ENCODE peak calls at places on chromosome 9, in eight cellular contexts. One of them, this sample, is unnamed.

GRCh38 chr9:2808105-2808504 is 35.8 kb downstream of the PUM3 start:
- DNase-seq in neural progenitor cell: no peak
- DNase-seq in K562: no peak
- DNase-seq in transverse colon: no peak
- DNase-seq in body of pancreas: no peak
- DNase-seq in CD8-positive, alpha-beta T cell: no peak
- DNase-seq in lung: no peak
- DNase-seq in ovary: no peak
- DNase-seq in this sample: no peak

GRCh38 chr9:91750343-91750742 is 199.7 kb downstream of the ROR2 start:
- DNase-seq in neural progenitor cell: no peak
- DNase-seq in K562: no peak
- DNase-seq in transverse colon: no peak
- DNase-seq in body of pancreas: no peak
- DNase-seq in CD8-positive, alpha-beta T cell: no peak
- DNase-seq in lung: no peak
- DNase-seq in ovary: no peak
- DNase-seq in this sample: no peak

GRCh38 chr9:126671381-126671831 is 57.7 kb downstream of the LMX1B start:
- DNase-seq in neural progenitor cell: peak
- DNase-seq in K562: no peak
- DNase-seq in transverse colon: no peak
- DNase-seq in body of pancreas: no peak
- DNase-seq in CD8-positive, alpha-beta T cell: no peak
- DNase-seq in lung: no peak
- DNase-seq in ovary: no peak
- DNase-seq in this sample: no peak

GRCh38 chr9:88037285-88037845 is 63.0 kb upstream of the CDK20 start:
- DNase-seq in neural progenitor cell: peak
- DNase-seq in K562: no peak
- DNase-seq in transverse colon: no peak
- DNase-seq in body of pancreas: no peak
- DNase-seq in CD8-positive, alpha-beta T cell: no peak
- DNase-seq in lung: no peak
- DNase-seq in ovary: no peak
- DNase-seq in this sample: no peak

GRCh38 chr9:14441976-14442651 is 128.2 kb upstream of the NFIB start:
- DNase-seq in neural progenitor cell: peak
- DNase-seq in K562: peak
- DNase-seq in transverse colon: no peak
- DNase-seq in body of pancreas: no peak
- DNase-seq in CD8-positive, alpha-beta T cell: no peak
- DNase-seq in lung: no peak
- DNase-seq in ovary: no peak
- DNase-seq in this sample: no peak

GRCh38 chr9:134253596-134254205 is 72.6 kb upstream of the RXRA start:
- DNase-seq in neural progenitor cell: no peak
- DNase-seq in K562: no peak
- DNase-seq in transverse colon: no peak
- DNase-seq in body of pancreas: no peak
- DNase-seq in CD8-positive, alpha-beta T cell: no peak
- DNase-seq in lung: no peak
- DNase-seq in ovary: no peak
- DNase-seq in this sample: no peak

GRCh38 chr9:504921-505821 is 290.5 kb downstream of the DOCK8 start:
- DNase-seq in neural progenitor cell: peak
- DNase-seq in K562: no peak
- DNase-seq in transverse colon: peak
- DNase-seq in body of pancreas: peak
- DNase-seq in CD8-positive, alpha-beta T cell: peak
- DNase-seq in lung: no peak
- DNase-seq in ovary: peak
- DNase-seq in this sample: no peak

GRCh38 chr9:136443687-136444086 is 4.0 kb upstream of the INPP5E start:
- DNase-seq in neural progenitor cell: no peak
- DNase-seq in K562: no peak
- DNase-seq in transverse colon: no peak
- DNase-seq in body of pancreas: no peak
- DNase-seq in CD8-positive, alpha-beta T cell: no peak
- DNase-seq in lung: no peak
- DNase-seq in ovary: no peak
- DNase-seq in this sample: no peak

GRCh38 chr9:18985996-18986395 is 47.0 kb downstream of the SAXO1 start:
- DNase-seq in neural progenitor cell: no peak
- DNase-seq in K562: no peak
- DNase-seq in transverse colon: no peak
- DNase-seq in body of pancreas: no peak
- DNase-seq in CD8-positive, alpha-beta T cell: no peak
- DNase-seq in lung: no peak
- DNase-seq in ovary: no peak
- DNase-seq in this sample: no peak

GRCh38 chr9:87147803-87148202 is 200.5 kb upstream of the GAS1 start:
- DNase-seq in neural progenitor cell: no peak
- DNase-seq in K562: no peak
- DNase-seq in transverse colon: no peak
- DNase-seq in body of pancreas: no peak
- DNase-seq in CD8-positive, alpha-beta T cell: no peak
- DNase-seq in lung: no peak
- DNase-seq in ovary: no peak
- DNase-seq in this sample: no peak

GRCh38 chr9:133998915-133999580 is 6.9 kb upstream of the VAV2 start:
- DNase-seq in neural progenitor cell: no peak
- DNase-seq in K562: no peak
- DNase-seq in transverse colon: no peak
- DNase-seq in body of pancreas: no peak
- DNase-seq in CD8-positive, alpha-beta T cell: no peak
- DNase-seq in lung: no peak
- DNase-seq in ovary: no peak
- DNase-seq in this sample: no peak

GRCh38 chr9:121842612-121842978 is 191.2 kb downstream of the DAB2IP start:
- DNase-seq in neural progenitor cell: no peak
- DNase-seq in K562: no peak
- DNase-seq in transverse colon: no peak
- DNase-seq in body of pancreas: no peak
- DNase-seq in CD8-positive, alpha-beta T cell: no peak
- DNase-seq in lung: no peak
- DNase-seq in ovary: no peak
- DNase-seq in this sample: no peak

GRCh38 chr9:93138171-93138764 is 4.2 kb upstream of the NINJ1 start:
- DNase-seq in neural progenitor cell: no peak
- DNase-seq in K562: no peak
- DNase-seq in transverse colon: no peak
- DNase-seq in body of pancreas: no peak
- DNase-seq in CD8-positive, alpha-beta T cell: no peak
- DNase-seq in lung: no peak
- DNase-seq in ovary: no peak
- DNase-seq in this sample: no peak

GRCh38 chr9:101791938-101792337 is 53.5 kb upstream of the GRIN3A start:
- DNase-seq in neural progenitor cell: peak
- DNase-seq in K562: peak
- DNase-seq in transverse colon: peak
- DNase-seq in body of pancreas: peak
- DNase-seq in CD8-positive, alpha-beta T cell: no peak
- DNase-seq in lung: no peak
- DNase-seq in ovary: no peak
- DNase-seq in this sample: no peak

GRCh38 chr9:116156621-116157314 is 3.2 kb downstream of the PAPPA start:
- DNase-seq in neural progenitor cell: peak
- DNase-seq in K562: peak
- DNase-seq in transverse colon: peak
- DNase-seq in body of pancreas: peak
- DNase-seq in CD8-positive, alpha-beta T cell: no peak
- DNase-seq in lung: peak
- DNase-seq in ovary: peak
- DNase-seq in this sample: peak

GRCh38 chr9:117034862-117035261 is 347.8 kb downstream of the TRIM32 start:
- DNase-seq in neural progenitor cell: peak
- DNase-seq in K562: no peak
- DNase-seq in transverse colon: no peak
- DNase-seq in body of pancreas: no peak
- DNase-seq in CD8-positive, alpha-beta T cell: no peak
- DNase-seq in lung: no peak
- DNase-seq in ovary: no peak
- DNase-seq in this sample: no peak

GRCh38 chr9:4144869-4145268 is 155.0 kb downstream of the GLIS3 start:
- DNase-seq in neural progenitor cell: no peak
- DNase-seq in K562: no peak
- DNase-seq in transverse colon: no peak
- DNase-seq in body of pancreas: no peak
- DNase-seq in CD8-positive, alpha-beta T cell: no peak
- DNase-seq in lung: no peak
- DNase-seq in ovary: no peak
- DNase-seq in this sample: no peak

GRCh38 chr9:37119360-37119759 is 1.0 kb upstream of the ZCCHC7 start:
- DNase-seq in neural progenitor cell: no peak
- DNase-seq in K562: peak
- DNase-seq in transverse colon: no peak
- DNase-seq in body of pancreas: no peak
- DNase-seq in CD8-positive, alpha-beta T cell: no peak
- DNase-seq in lung: no peak
- DNase-seq in ovary: no peak
- DNase-seq in this sample: no peak
- H3K4me3 ChIP-seq in neural progenitor cell: no peak
- H3K4me3 ChIP-seq in K562: peak
- H3K4me3 ChIP-seq in transverse colon: no peak
- H3K4me3 ChIP-seq in body of pancreas: no peak
- H3K4me3 ChIP-seq in CD8-positive, alpha-beta T cell: no peak
- H3K4me3 ChIP-seq in lung: no peak
- H3K4me3 ChIP-seq in ovary: no peak
- H3K4me3 ChIP-seq in this sample: peak

GRCh38 chr9:95738438-95738837 is 137.1 kb upstream of the ERCC6L2 start:
- DNase-seq in neural progenitor cell: no peak
- DNase-seq in K562: no peak
- DNase-seq in transverse colon: no peak
- DNase-seq in body of pancreas: no peak
- DNase-seq in CD8-positive, alpha-beta T cell: no peak
- DNase-seq in lung: no peak
- DNase-seq in ovary: no peak
- DNase-seq in this sample: no peak

GRCh38 chr9:95736891-95737522 is 138.5 kb upstream of the ERCC6L2 start:
- DNase-seq in neural progenitor cell: no peak
- DNase-seq in K562: no peak
- DNase-seq in transverse colon: no peak
- DNase-seq in body of pancreas: no peak
- DNase-seq in CD8-positive, alpha-beta T cell: no peak
- DNase-seq in lung: no peak
- DNase-seq in ovary: no peak
- DNase-seq in this sample: no peak

GRCh38 chr9:95733687-95734659 is 141.5 kb upstream of the ERCC6L2 start:
- DNase-seq in neural progenitor cell: no peak
- DNase-seq in K562: no peak
- DNase-seq in transverse colon: no peak
- DNase-seq in body of pancreas: no peak
- DNase-seq in CD8-positive, alpha-beta T cell: no peak
- DNase-seq in lung: no peak
- DNase-seq in ovary: no peak
- DNase-seq in this sample: no peak

GRCh38 chr9:95735701-95736100 is 139.8 kb upstream of the ERCC6L2 start:
- DNase-seq in neural progenitor cell: no peak
- DNase-seq in K562: no peak
- DNase-seq in transverse colon: no peak
- DNase-seq in body of pancreas: no peak
- DNase-seq in CD8-positive, alpha-beta T cell: no peak
- DNase-seq in lung: no peak
- DNase-seq in ovary: no peak
- DNase-seq in this sample: no peak

DNA sequence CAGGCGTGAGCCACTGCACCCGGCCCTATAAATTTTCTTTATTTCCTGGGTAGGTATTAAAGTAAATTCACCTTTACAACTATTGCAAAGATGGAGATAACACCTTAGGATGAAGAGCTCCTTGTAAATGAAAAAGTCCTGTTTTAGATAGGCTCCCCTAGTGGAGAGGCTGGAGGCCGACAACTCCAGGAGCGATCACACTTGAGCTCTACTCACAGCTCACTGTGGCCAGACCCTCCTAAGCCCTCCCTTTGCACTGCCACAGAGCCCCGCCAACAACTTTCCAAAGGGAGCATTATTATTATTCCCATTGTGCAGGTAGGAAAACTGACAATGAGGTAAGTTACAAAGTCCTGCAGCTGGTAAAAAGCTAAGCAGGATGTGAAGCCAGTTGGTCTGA is 139.1 kb upstream of the ERCC6L2 start:
- DNase-seq in neural progenitor cell: peak
- DNase-seq in K562: peak
- DNase-seq in transverse colon: no peak
- DNase-seq in body of pancreas: no peak
- DNase-seq in CD8-positive, alpha-beta T cell: no peak
- DNase-seq in lung: no peak
- DNase-seq in ovary: no peak
- DNase-seq in this sample: no peak
- TF ChIP-seq CTCF in neural progenitor cell: peak
- TF ChIP-seq CTCF in K562: peak
- TF ChIP-seq CTCF in transverse colon: peak
- TF ChIP-seq CTCF in body of pancreas: no peak
- TF ChIP-seq CTCF in CD8-positive, alpha-beta T cell: no peak
- TF ChIP-seq CTCF in lung: no peak
- TF ChIP-seq CTCF in ovary: no peak
- TF ChIP-seq CTCF in this sample: no peak

DNA sequence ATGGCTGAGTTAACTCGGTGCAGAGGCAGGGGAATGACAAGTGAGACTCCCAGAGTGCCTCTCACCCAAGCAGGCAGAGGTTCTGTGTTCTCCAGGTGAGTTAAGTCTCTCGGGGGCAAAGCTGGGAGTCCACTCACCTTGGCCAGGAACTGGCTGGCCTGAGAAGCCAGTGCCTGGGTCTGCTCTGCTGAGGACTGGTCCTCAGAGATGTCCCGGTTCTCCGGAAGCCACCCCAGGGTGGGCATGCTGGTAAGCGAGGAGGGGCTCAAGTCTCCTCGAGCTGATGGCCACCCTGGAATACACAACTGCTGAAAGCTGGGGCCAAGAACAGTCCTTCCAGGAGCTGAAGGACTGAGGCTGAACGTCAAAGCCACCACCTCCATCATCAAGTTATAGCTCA is 20.4 kb downstream of the AKNA start:
- DNase-seq in neural progenitor cell: no peak
- DNase-seq in K562: no peak
- DNase-seq in transverse colon: no peak
- DNase-seq in body of pancreas: no peak
- DNase-seq in CD8-positive, alpha-beta T cell: no peak
- DNase-seq in lung: no peak
- DNase-seq in ovary: no peak
- DNase-seq in this sample: no peak
- H3K27ac ChIP-seq in neural progenitor cell: no peak
- H3K27ac ChIP-seq in K562: no peak
- H3K27ac ChIP-seq in transverse colon: peak
- H3K27ac ChIP-seq in body of pancreas: no peak
- H3K27ac ChIP-seq in CD8-positive, alpha-beta T cell: peak
- H3K27ac ChIP-seq in lung: peak
- H3K27ac ChIP-seq in ovary: no peak
- H3K27ac ChIP-seq in this sample: peak

DNA sequence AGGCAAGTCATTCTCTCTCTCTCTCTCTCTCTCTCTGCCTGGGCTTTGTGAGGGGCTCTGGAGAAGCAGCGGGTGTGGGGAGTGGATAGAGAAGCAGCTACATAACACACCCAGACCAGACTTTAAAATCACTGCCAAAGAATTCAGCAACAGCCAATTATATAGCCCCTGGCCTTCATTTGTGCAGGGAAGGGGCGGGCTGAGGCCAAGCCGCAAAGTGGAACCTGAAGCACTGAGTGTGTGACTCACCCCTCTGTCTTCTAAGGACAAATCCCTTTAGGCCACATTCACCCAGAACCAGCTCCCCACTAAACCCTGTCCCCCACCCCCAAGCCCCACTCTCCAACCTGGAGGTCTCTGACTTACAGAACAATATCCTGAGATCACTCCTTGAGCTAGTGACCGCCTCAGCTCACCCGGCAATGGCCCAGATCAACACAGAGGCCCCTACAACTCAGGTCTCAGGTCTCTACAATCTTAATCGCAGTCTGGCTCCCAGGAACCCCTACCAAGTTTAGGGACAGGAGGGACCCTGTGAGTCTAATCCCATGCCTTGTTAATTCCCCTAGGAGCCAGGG is 6.0 kb downstream of the B4GALT1 start:
- DNase-seq in neural progenitor cell: peak
- DNase-seq in K562: peak
- DNase-seq in transverse colon: peak
- DNase-seq in body of pancreas: peak
- DNase-seq in CD8-positive, alpha-beta T cell: peak
- DNase-seq in lung: peak
- DNase-seq in ovary: peak
- DNase-seq in this sample: peak
- H3K4me3 ChIP-seq in neural progenitor cell: no peak
- H3K4me3 ChIP-seq in K562: no peak
- H3K4me3 ChIP-seq in transverse colon: no peak
- H3K4me3 ChIP-seq in body of pancreas: no peak
- H3K4me3 ChIP-seq in CD8-positive, alpha-beta T cell: no peak
- H3K4me3 ChIP-seq in lung: no peak
- H3K4me3 ChIP-seq in ovary: no peak
- H3K4me3 ChIP-seq in this sample: peak